ENCODE peak calls at places on chromosome 2, in eight cellular contexts. M is suprapubic skin, P is spleen, K is HL-60, G is hepatocyte, R is adrenal gland, I is tibial artery, V is stomach. B is an unnamed sample.

GRCh38 chr2:182616471-182617393 is 99.3 kb upstream of the DNAJC10 start:
- DNase-seq in G (no peak), R (no peak), K (no peak), V (no peak), P (no peak), M (no peak), I (no peak), B (no peak)

GRCh38 chr2:78263571-78263970 is 741.4 kb upstream of the LRRTM4 start:
- DNase-seq in M (no peak), I (no peak), K (no peak), V (no peak), G (no peak), P (no peak), R (no peak), B (peak)

GRCh38 chr2:241560883-241561474 is 2.4 kb downstream of the BOK start:
- DNase-seq in V (peak), M (no peak), K (no peak), G (no peak), P (no peak), I (peak), R (no peak), B (peak)

GRCh38 chr2:241821460-241822263 is 12.7 kb downstream of the NEU4 start:
- DNase-seq in G (no peak), V (no peak), I (peak), R (no peak), M (peak), P (no peak), K (no peak), B (no peak)

GRCh38 chr2:195651041-195651440 is 6.0 kb upstream of the SLC39A10 start:
- DNase-seq in R (no peak), V (no peak), I (no peak), M (no peak), P (no peak), K (no peak), G (no peak), B (no peak)

GRCh38 chr2:10303174-10303633 is 500 bp downstream of the HPCAL1 start:
- DNase-seq in P (no peak), I (no peak), V (peak), G (no peak), M (no peak), R (peak), K (no peak), B (no peak)

GRCh38 chr2:24083567-24084385 is 858 bp downstream of the TP53I3 start:
- DNase-seq in V (peak), G (peak), R (no peak), M (no peak), I (no peak), P (no peak), K (peak), B (no peak)

GRCh38 chr2:226904592-226904991 is 68.7 kb downstream of the RHBDD1 start:
- DNase-seq in M (no peak), I (no peak), G (no peak), V (no peak), R (no peak), P (no peak), K (no peak), B (no peak)

GRCh38 chr2:182186132-182186735 is 200.6 kb downstream of the PPP1R1C start:
- DNase-seq in K (no peak), P (no peak), G (peak), R (no peak), M (no peak), I (no peak), V (no peak), B (no peak)

GRCh38 chr2:135849087-135849486 is 12.1 kb upstream of the LCT start:
- DNase-seq in G (no peak), P (no peak), V (no peak), R (no peak), I (no peak), K (no peak), M (no peak), B (no peak)

GRCh38 chr2:70471129-70471528 is 82.5 kb downstream of the TGFA start:
- DNase-seq in G (no peak), I (no peak), R (peak), V (no peak), P (no peak), M (no peak), K (peak), B (no peak)

GRCh38 chr2:7849531-7849930 is 832.3 kb upstream of the ID2 start:
- DNase-seq in R (no peak), M (no peak), V (no peak), I (no peak), G (no peak), K (no peak), P (no peak), B (no peak)

GRCh38 chr2:226609361-226609760 is 190.3 kb downstream of the IRS1 start:
- DNase-seq in I (no peak), V (no peak), G (peak), M (no peak), R (no peak), P (no peak), K (no peak), B (no peak)

GRCh38 chr2:61787941-61788340 is 65.9 kb downstream of the FAM161A start:
- DNase-seq in G (no peak), P (no peak), V (no peak), R (no peak), K (no peak), I (no peak), M (no peak), B (no peak)

GRCh38 chr2:74391209-74391579 is 11.1 kb upstream of the DCTN1 start:
- DNase-seq in G (peak), M (no peak), P (no peak), I (no peak), V (no peak), K (peak), R (peak), B (no peak)

GRCh38 chr2:128817171-128817570 is 498.5 kb upstream of the HS6ST1 start:
- DNase-seq in R (no peak), K (no peak), I (no peak), G (no peak), P (no peak), V (no peak), M (no peak), B (no peak)

GRCh38 chr2:9555338-9556120 is at the start of gene ADAM17:
- DNase-seq in G (peak), R (peak), P (peak), V (peak), M (peak), I (peak), K (peak), B (peak)

GRCh38 chr2:235223011-235223410 is 270.8 kb upstream of the AGAP1 start:
- DNase-seq in R (no peak), P (no peak), G (no peak), I (no peak), M (no peak), V (no peak), K (no peak), B (no peak)

GRCh38 chr2:172102159-172102857 is 392 bp downstream of the DLX2 start:
- DNase-seq in R (peak), G (no peak), K (no peak), V (no peak), I (no peak), M (no peak), P (peak), B (no peak)

GRCh38 chr2:172101707-172102158 is 967 bp downstream of the DLX2 start:
- DNase-seq in V (no peak), K (no peak), P (peak), M (no peak), G (no peak), R (no peak), I (no peak), B (no peak)

GRCh38 chr2:172105715-172106124 is 3.0 kb upstream of the DLX2 start:
- DNase-seq in K (no peak), I (no peak), V (no peak), P (no peak), R (no peak), M (no peak), G (no peak), B (no peak)

GRCh38 chr2:172102858-172103359 is at the start of gene DLX2:
- DNase-seq in V (peak), M (no peak), P (peak), G (peak), I (peak), K (peak), R (peak), B (peak)

DNA sequence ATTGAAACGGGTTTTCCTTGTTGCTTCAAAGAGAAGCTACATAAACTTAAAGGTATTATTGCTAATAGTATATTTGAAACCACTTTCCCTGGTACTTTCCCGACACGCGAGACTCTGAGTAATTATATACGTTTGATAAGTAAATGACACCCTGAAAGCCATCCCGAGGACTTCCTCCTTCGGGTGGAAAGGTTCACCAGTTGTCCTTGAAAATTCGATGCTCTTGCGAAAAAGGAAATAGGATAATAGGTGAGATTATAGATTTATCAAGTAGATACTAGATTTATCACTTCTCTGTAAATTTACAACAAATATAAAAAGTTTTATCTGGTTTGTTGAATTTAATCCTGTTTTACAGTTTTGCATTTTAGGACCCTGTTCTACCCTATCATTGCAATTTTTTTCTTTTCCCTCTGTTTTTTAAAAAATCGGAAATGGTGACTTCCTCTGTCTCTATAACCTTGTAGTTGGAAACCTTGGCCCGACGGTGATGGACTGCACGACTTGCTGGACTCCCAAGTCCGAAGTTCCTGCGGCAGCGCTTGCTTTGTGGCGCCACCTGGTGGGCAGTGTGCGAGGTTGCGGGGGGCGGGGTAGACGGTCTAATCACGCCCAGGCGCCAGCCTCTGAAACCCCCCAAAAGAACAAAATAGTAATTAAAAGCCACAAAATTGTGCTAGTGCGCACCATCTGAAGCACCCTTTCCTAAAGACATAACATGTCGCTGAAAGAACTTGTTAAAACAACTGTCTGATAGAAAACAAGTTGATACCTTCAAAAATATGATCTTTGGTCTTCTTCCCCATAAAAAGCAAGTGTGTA is 982 bp upstream of the DLX2 start:
- DNase-seq in R (peak), I (peak), G (peak), K (peak), M (no peak), P (peak), V (peak), B (no peak)
- TF ChIP-seq CTCF in R (peak), I (peak), G (peak), K (peak), M (peak), P (peak), V (peak), B (peak)

GRCh38 chr2:216533504-216534068 is 34.9 kb downstream of the RPL37A start:
- DNase-seq in P (no peak), G (no peak), V (no peak), K (no peak), R (no peak), M (no peak), I (no peak), B (no peak)

GRCh38 chr2:216534809-216535208 is 36.2 kb downstream of the RPL37A start:
- DNase-seq in G (no peak), R (no peak), I (no peak), V (no peak), K (no peak), P (no peak), M (no peak), B (no peak)

GRCh38 chr2:216537366-216537765 is 38.7 kb downstream of the RPL37A start:
- DNase-seq in G (no peak), I (no peak), R (no peak), P (no peak), M (no peak), V (no peak), K (no peak), B (no peak)

GRCh38 chr2:216536725-216537124 is 38.1 kb downstream of the RPL37A start:
- DNase-seq in K (no peak), P (no peak), R (peak), M (no peak), I (no peak), G (peak), V (no peak), B (no peak)

DNA sequence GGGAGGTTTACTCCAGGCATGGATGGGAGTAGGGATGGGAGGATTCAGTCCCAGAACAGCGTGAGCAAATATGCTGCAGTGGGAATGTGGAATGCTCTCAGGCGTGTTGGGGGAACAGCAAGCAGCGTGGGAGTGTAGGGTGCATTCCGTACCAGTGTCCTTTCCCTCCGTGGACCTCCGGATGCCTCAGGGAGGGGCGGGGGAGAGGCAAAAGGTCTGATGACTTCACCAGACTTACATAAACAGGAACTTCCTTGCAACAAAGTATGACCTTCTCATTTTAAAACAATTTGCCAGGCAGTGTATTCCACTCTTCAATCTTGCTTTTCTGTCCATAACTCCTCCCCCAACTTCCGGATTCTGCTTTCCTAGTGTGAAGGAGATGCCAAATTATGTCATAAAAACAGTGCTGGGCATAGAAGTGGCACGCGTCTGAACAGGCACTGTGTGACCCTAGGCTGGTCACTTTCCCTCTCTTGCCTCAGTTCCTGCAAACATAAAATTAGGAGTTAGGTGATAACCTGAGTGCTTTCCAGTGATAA is 36.9 kb downstream of the RPL37A start:
- DNase-seq in R (peak), M (peak), G (peak), I (peak), V (no peak), P (no peak), K (no peak), B (no peak)
- H3K4me3 ChIP-seq in R (no peak), M (no peak), G (no peak), I (no peak), V (no peak), P (no peak), K (no peak), B (no peak)

GRCh38 chr2:120066708-120067547 is 54.1 kb downstream of the EPB41L5 start:
- DNase-seq in I (no peak), R (no peak), K (no peak), G (peak), V (no peak), M (no peak), P (no peak), B (no peak)
- H3K27ac ChIP-seq in I (no peak), R (no peak), K (no peak), G (peak), V (no peak), M (no peak), P (no peak), B (no peak)

DNA sequence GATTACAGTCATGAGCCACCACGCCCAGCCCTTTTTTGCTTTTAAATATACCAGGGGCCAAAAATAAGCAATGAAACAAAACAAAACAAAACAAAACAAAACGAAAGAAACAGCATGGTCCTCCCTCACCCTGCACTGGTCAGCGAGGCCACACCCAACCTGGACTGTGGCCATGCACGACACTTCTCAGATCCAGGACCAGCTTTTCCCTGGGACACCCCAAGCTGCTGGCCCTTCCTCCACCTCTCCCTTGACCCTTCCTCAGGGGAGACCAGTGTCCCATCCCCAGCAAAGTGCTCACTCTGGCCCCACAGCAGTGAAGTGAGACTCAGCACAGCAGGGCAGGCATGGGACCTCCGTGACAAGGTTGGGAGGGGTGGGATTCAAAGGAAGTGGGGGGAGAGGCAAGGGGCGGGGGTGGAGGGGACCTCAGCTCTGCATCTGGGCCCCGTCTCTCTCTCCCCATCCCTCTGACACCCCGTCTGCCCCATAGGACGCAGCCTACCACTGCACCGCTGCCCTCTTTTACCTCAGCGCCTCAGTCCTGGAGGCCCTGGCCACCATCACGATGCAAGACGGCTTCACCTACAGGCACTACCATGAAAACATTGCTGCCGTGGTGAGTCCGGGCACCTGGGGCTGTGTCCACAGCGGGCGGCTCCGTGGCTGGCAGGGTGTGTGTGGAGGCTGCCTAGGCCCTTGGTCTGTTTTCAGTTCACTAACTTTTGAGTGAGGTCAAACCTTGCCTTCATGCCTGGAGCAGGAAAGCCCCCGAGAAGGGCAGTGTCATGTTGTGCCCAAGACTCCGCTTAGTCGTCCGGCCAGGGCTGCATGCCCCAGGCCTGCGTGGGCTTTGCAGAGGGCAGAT is 23.8 kb downstream of the MAL start:
- DNase-seq in V (no peak), M (no peak), K (no peak), I (no peak), R (no peak), G (no peak), P (peak), B (no peak)
- TF ChIP-seq CTCF in V (no peak), M (no peak), K (no peak), I (no peak), R (no peak), G (no peak), P (no peak), B (no peak)

GRCh38 chr2:105788670-105789290 is 44.1 kb downstream of the NCK2 start:
- DNase-seq in P (no peak), K (no peak), G (no peak), R (no peak), V (no peak), M (no peak), I (no peak), B (no peak)
- H3K4me3 ChIP-seq in P (no peak), K (no peak), G (no peak), R (no peak), V (no peak), M (no peak), I (no peak), B (no peak)

GRCh38 chr2:44803100-44803424 is 138.4 kb upstream of the SIX3 start:
- DNase-seq in V (no peak), M (no peak), P (no peak), K (no peak), G (no peak), R (no peak), I (no peak), B (no peak)

GRCh38 chr2:44799754-44800153 is 141.7 kb upstream of the SIX3 start:
- DNase-seq in K (no peak), M (no peak), G (no peak), P (no peak), I (no peak), R (no peak), V (no peak), B (no peak)

GRCh38 chr2:44802409-44803099 is 138.9 kb upstream of the SIX3 start:
- DNase-seq in P (no peak), R (no peak), V (peak), G (no peak), K (no peak), M (no peak), I (no peak), B (no peak)

GRCh38 chr2:44801676-44802408 is 139.7 kb upstream of the SIX3 start:
- DNase-seq in M (no peak), K (no peak), R (no peak), I (no peak), P (no peak), G (no peak), V (no peak), B (no peak)

DNA sequence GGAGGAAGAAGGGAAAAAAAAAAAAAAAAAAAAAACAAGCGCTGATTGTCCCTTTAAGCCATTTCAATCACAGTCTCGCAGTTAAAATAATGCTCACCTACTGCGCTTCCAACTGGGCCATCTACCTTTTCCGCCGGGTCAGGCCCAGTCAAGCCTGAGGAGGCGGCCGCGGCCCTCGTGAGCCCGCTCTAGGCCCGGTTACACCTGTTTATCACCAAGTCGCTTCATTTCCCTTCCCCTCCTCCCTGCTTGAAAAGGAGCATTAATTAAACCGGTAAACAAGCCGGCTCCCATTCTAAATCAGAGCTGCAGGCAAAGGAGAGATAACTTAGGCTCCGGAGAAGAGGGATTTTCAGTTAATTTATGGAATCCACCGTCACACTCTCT is 140.2 kb upstream of the SIX3 start:
- DNase-seq in I (no peak), P (no peak), G (no peak), R (no peak), K (no peak), V (no peak), M (no peak), B (no peak)
- H3K27ac ChIP-seq in I (no peak), P (no peak), G (no peak), R (no peak), K (no peak), V (no peak), M (no peak), B (no peak)

GRCh38 chr2:206082298-206082843 is 3.6 kb downstream of the INO80D start:
- DNase-seq in R (no peak), I (no peak), V (no peak), M (no peak), K (no peak), G (no peak), P (no peak), B (no peak)

GRCh38 chr2:206079699-206080465 is 6.1 kb downstream of the INO80D start:
- DNase-seq in V (no peak), I (no peak), G (no peak), M (no peak), R (no peak), P (no peak), K (no peak), B (no peak)

GRCh38 chr2:206084468-206084869 is 1.5 kb downstream of the INO80D start:
- DNase-seq in I (peak), M (peak), R (peak), K (peak), V (peak), P (peak), G (peak), B (peak)

GRCh38 chr2:206083602-206084467 is 2.1 kb downstream of the INO80D start:
- DNase-seq in P (no peak), M (no peak), R (peak), G (peak), I (no peak), K (no peak), V (peak), B (no peak)

DNA sequence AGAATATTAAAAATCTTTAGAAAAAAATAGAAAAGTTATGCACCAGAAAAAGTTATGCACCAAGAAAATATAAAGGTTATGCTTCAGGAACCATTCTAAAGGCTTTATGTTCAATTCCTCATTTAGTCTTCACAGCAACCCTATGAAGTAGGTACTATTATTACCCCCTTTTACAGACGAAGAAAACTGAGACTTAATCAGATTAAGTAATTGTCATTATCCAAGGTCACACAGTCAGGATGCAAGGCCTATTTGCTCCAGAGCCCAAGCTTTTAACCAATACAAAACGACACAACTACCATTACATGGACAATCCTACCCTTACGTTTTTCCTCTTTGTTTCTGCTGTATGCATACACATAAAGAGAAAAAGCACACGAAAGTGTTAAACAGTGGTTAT is 5.0 kb downstream of the INO80D start:
- DNase-seq in K (no peak), G (no peak), I (no peak), R (no peak), P (no peak), M (no peak), V (no peak), B (no peak)
- TF ChIP-seq CTCF in K (no peak), G (no peak), I (no peak), R (no peak), P (no peak), M (no peak), V (no peak), B (no peak)

B was measured in dorsolateral prefrontal cortex.